ENCODE peak calls at places on chromosome 2, in eight cellular contexts. E is cardiac muscle cell, L is neural progenitor cell, G is suprapubic skin, I is GM12865, U is BJ, C is dorsolateral prefrontal cortex, V is aorta. H is an unnamed sample.

GRCh38 chr2:240125749-240126148 is 10.4 kb downstream of the COPS9 start:
- DNase-seq in E (no peak), L (no peak), G (no peak), I (no peak), U (no peak), C (peak; percentile 12), V (peak; percentile 24), H (no peak)

GRCh38 chr2:226184940-226185575 is 614.6 kb downstream of the IRS1 start:
- DNase-seq in E (no peak), L (no peak), G (no peak), I (no peak), U (no peak), C (no peak), V (no peak), H (no peak)

GRCh38 chr2:8627692-8628085 is 54.2 kb upstream of the ID2 start:
- DNase-seq in E (no peak), L (no peak), G (peak; percentile 34), I (no peak), U (no peak), C (no peak), V (no peak), H (no peak)

GRCh38 chr2:24917086-24917485 is 3.0 kb downstream of the ADCY3 start:
- DNase-seq in E (no peak), L (no peak), G (peak; percentile 59), I (peak; percentile 61), U (no peak), C (no peak), V (peak; percentile 38), H (no peak)

GRCh38 chr2:10271946-10272345 is 30.8 kb upstream of the HPCAL1 start:
- DNase-seq in E (no peak), L (no peak), G (no peak), I (no peak), U (no peak), C (peak; percentile 10), V (peak; percentile 71), H (no peak)

GRCh38 chr2:219557791-219558785 is 13.3 kb downstream of the OBSL1 start:
- DNase-seq in E (no peak), L (no peak), G (peak; percentile 56), I (no peak), U (no peak), C (no peak), V (peak; percentile 61), H (peak; percentile 55)

GRCh38 chr2:12106440-12107080 is 360.1 kb downstream of the LPIN1 start:
- DNase-seq in E (no peak), L (no peak), G (no peak), I (peak; percentile 43), U (peak; percentile 86), C (no peak), V (peak; percentile 76), H (peak; percentile 80)

GRCh38 chr2:64793701-64794100 is 140.0 kb upstream of the SERTAD2 start:
- DNase-seq in E (no peak), L (no peak), G (no peak), I (no peak), U (no peak), C (no peak), V (no peak), H (no peak)

GRCh38 chr2:119683717-119684443 is 4.9 kb downstream of the TMEM177 start:
- DNase-seq in E (no peak), L (no peak), G (no peak), I (no peak), U (no peak), C (no peak), V (no peak), H (no peak)

GRCh38 chr2:182496596-182496995 is 69.8 kb upstream of the PDE1A start:
- DNase-seq in E (no peak), L (no peak), G (no peak), I (no peak), U (no peak), C (no peak), V (no peak), H (no peak)

GRCh38 chr2:222568866-222569265 is 87.0 kb downstream of the FARSB start:
- DNase-seq in E (peak; percentile 41), L (no peak), G (no peak), I (no peak), U (no peak), C (no peak), V (no peak), H (peak; percentile 70)

GRCh38 chr2:66702251-66702745 is 267.4 kb downstream of the MEIS1 start:
- DNase-seq in E (no peak), L (no peak), G (no peak), I (no peak), U (no peak), C (no peak), V (no peak), H (no peak)

DNA sequence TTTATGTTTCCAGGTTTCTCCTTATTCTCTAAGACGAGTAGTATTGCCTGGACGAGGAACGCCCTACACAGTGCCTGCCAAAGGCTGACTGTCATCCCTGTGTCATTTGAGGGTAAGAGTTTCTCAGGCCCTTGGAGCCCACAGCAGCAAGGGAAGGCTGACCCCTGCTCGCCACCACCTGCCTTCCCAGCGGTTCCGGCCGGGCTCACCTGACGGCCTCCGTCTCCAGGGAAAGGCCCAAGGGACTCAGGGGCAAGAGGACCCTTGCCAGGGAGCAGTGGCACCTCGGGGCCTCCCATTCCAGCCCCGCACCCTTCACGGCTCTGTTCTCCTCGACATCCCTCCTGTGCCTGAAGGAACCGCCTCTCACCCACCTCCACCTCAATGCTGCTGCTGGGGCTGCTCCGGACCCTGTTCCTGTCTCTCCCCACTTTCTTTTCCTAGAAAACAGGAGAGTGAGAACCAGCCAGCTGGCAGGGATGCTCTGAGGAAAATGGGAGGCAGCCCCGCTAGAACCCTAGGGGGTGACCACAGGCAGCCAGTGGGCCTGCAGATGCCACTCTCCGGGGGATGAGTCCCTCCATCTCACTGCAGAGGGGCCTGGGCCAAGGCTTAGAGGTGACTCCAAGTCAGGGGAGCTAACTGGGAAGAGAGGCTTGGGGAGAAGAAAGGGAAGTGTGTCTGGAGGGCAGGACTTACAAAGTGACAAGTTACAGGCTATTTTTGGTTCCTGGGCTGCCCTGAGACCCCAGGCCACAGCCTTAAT is 1.8 kb downstream of the LIMS2 start:
- DNase-seq in E (peak; percentile 55), L (no peak), G (peak; percentile 63), I (no peak), U (no peak), C (no peak), V (no peak), H (no peak)
- H3K4me3 ChIP-seq in E (peak overlapping the region; percentile 0), L (no peak overlapping the region), G (peak overlapping the region; percentile 75), I (no peak overlapping the region), U (peak overlapping the region; percentile 60), C (no peak overlapping the region), V (peak overlapping the region; percentile 55), H (peak overlapping the region; percentile 77)

DNA sequence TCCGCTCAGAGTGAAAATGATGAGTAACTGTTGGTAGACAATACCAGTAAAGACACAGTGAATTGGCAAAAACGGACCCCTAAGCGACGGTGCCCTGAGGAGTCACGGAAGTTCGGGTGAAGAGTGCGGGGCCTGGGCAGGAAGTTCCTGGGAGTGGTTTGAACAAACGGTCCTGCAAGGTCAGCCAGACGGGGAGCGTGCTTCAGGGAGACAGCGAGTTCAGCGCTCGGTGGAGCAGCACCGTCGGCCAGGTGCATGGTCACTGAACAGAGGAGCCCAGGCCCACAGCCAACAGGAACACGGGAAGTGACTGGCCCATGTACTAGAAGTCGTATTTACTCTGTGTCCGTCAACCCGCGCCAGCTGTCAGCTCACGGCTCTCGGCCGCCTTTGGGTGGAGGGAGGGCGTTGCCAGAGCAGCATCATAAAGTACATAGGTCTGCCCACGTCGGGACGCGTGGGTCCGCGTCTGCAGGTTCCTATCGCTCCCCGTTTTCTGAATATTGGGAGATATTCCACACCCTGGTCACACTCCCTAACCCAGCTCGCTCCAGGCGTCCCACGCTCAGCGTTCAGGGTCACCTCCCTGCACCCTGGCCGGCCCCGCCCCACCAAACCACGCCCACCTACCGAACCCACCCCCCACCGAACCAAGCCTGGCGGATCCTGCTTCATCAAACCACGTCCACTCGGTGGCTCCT is 75.6 kb upstream of the UXS1 start:
- DNase-seq in E (peak; percentile 33), L (no peak), G (peak; percentile 60), I (peak; percentile 26), U (no peak), C (no peak), V (peak; percentile 75), H (peak; percentile 69)
- H3K4me3 ChIP-seq in E (peak overlapping the region; percentile 16), L (no peak overlapping the region), G (peak overlapping the region; percentile 48), I (no peak overlapping the region), U (no peak overlapping the region), C (peak overlapping the region; percentile 23), V (no peak overlapping the region), H (peak overlapping the region; percentile 25)

GRCh38 chr2:235501663-235502009 is 7.8 kb downstream of the AGAP1 start:
- DNase-seq in E (peak; percentile 62), L (peak; percentile 69), G (no peak), I (no peak), U (no peak), C (no peak), V (peak; percentile 6), H (no peak)

GRCh38 chr2:235498556-235499305 is 4.9 kb downstream of the AGAP1 start:
- DNase-seq in E (no peak), L (peak; percentile 42), G (no peak), I (no peak), U (no peak), C (no peak), V (peak; percentile 60), H (no peak)

GRCh38 chr2:235500110-235500760 is 6.4 kb downstream of the AGAP1 start:
- DNase-seq in E (no peak), L (no peak), G (no peak), I (no peak), U (no peak), C (no peak), V (peak; percentile 46), H (no peak)

GRCh38 chr2:235499306-235499812 is 5.5 kb downstream of the AGAP1 start:
- DNase-seq in E (no peak), L (no peak), G (no peak), I (no peak), U (no peak), C (no peak), V (peak; percentile 30), H (no peak)

GRCh38 chr2:235500761-235501662 is 7.2 kb downstream of the AGAP1 start:
- DNase-seq in E (no peak), L (peak; percentile 32), G (no peak), I (no peak), U (no peak), C (no peak), V (peak; percentile 43), H (no peak)
- H3K4me3 ChIP-seq in E (peak overlapping the region; percentile 18), L (peak overlapping the region; percentile 26), G (peak overlapping the region; percentile 11), I (no peak overlapping the region), U (no peak overlapping the region), C (no peak overlapping the region), V (no peak overlapping the region), H (no peak overlapping the region)

GRCh38 chr2:73114273-73114867 is 1.6 kb upstream of the RAB11FIP5 start:
- DNase-seq in E (no peak), L (no peak), G (no peak), I (no peak), U (no peak), C (no peak), V (no peak), H (no peak)

GRCh38 chr2:73112026-73112912 is 479 bp downstream of the RAB11FIP5 start:
- DNase-seq in E (peak; percentile 67), L (peak; percentile 79), G (no peak), I (no peak), U (no peak), C (no peak), V (peak; percentile 79), H (peak; percentile 51)

GRCh38 chr2:73111300-73112025 is 1.3 kb downstream of the RAB11FIP5 start:
- DNase-seq in E (peak; percentile 9), L (peak; percentile 60), G (no peak), I (no peak), U (no peak), C (no peak), V (peak; percentile 76), H (peak; percentile 80)

GRCh38 chr2:73112913-73113633 is at the start of gene RAB11FIP5:
- DNase-seq in E (peak; percentile 81), L (peak; percentile 92), G (peak; percentile 81), I (peak; percentile 41), U (no peak), C (peak; percentile 57), V (peak; percentile 92), H (peak; percentile 75)

GRCh38 chr2:73113634-73113958 is 848 bp upstream of the RAB11FIP5 start:
- DNase-seq in E (no peak), L (no peak), G (no peak), I (no peak), U (no peak), C (no peak), V (peak; percentile 67), H (no peak)
- H3K4me3 ChIP-seq in E (peak overlapping the region; percentile 72), L (peak overlapping the region; percentile 85), G (peak overlapping the region; percentile 90), I (no peak overlapping the region), U (peak overlapping the region; percentile 69), C (peak overlapping the region; percentile 92), V (peak overlapping the region; percentile 99), H (peak overlapping the region; percentile 79)

H was measured in right cardiac atrium.